ENCODE peak calls at places on chromosomes 1 and 21, in eight cellular contexts. Y is astrocyte; T is body of pancreas; K is left ventricle myocardium inferior; E is transverse colon; G is vagina; L is CD8-positive, alpha-beta T cell; Q is H9. J is an unnamed sample. For H3K4me1, the result is how much of the 10 kb centered on the place peaks cover.

GRCh38 chr1:156803086-156803851 is 13.4 kb downstream of the SH2D2A start:
- DNase-seq in Y (no peak), T (no peak), K (no peak), E (no peak), G (no peak), L (no peak), Q (no peak), J (no peak)

GRCh38 chr1:10045480-10046355 is 13.0 kb downstream of the UBE4B start:
- DNase-seq in Y (no peak), T (peak), K (no peak), E (no peak), G (no peak), L (no peak), Q (no peak), J (no peak)

GRCh38 chr1:116693759-116694482 is 26.4 kb upstream of the IGSF3 start:
- DNase-seq in Y (peak), T (no peak), K (no peak), E (peak), G (no peak), L (no peak), Q (no peak), J (no peak)

GRCh38 chr1:53909946-53910345 is 16.0 kb downstream of the DIO1 start:
- DNase-seq in Y (no peak), T (no peak), K (no peak), E (no peak), G (no peak), L (no peak), Q (no peak), J (no peak)

GRCh38 chr1:169750041-169750440 is 16.2 kb upstream of the SELE start:
- DNase-seq in Y (no peak), T (no peak), K (no peak), E (no peak), G (no peak), L (no peak), Q (no peak), J (no peak)

GRCh38 chr1:183244466-183244865 is 58.4 kb downstream of the LAMC2 start:
- DNase-seq in Y (no peak), T (peak), K (peak), E (peak), G (no peak), L (no peak), Q (no peak), J (peak)

GRCh38 chr1:228094432-228095016 is 8.6 kb downstream of the C1orf35 start:
- DNase-seq in Y (no peak), T (no peak), K (no peak), E (peak), G (no peak), L (no peak), Q (no peak), J (no peak)

GRCh38 chr1:236058141-236058626 is 6.7 kb downstream of the NID1 start:
- DNase-seq in Y (peak), T (no peak), K (no peak), E (no peak), G (no peak), L (no peak), Q (no peak), J (no peak)

GRCh38 chr1:156670791-156671190 is 6.4 kb downstream of the NES start:
- DNase-seq in Y (no peak), T (no peak), K (no peak), E (no peak), G (no peak), L (no peak), Q (no peak), J (no peak)

GRCh38 chr21:41712201-41712600 is 54.7 kb downstream of the RIPK4 start:
- DNase-seq in Y (no peak), T (no peak), K (no peak), E (no peak), G (no peak), L (no peak), Q (peak), J (no peak)

GRCh38 chr1:116537439-116537838 is 33.4 kb downstream of the CD58 start:
- DNase-seq in Y (peak), T (no peak), K (no peak), E (no peak), G (no peak), L (no peak), Q (no peak), J (no peak)

GRCh38 chr1:87109012-87109411 is 194.6 kb downstream of the HS2ST1 start:
- DNase-seq in Y (peak), T (no peak), K (no peak), E (no peak), G (no peak), L (no peak), Q (no peak), J (no peak)

GRCh38 chr1:2020310-2020655 is 1.1 kb downstream of the GABRD start:
- DNase-seq in Y (no peak), T (no peak), K (no peak), E (no peak), G (no peak), L (no peak), Q (no peak), J (no peak)

GRCh38 chr1:188669715-188670114 is 1807.9 kb downstream of the BRINP3 start:
- DNase-seq in Y (peak), T (no peak), K (no peak), E (no peak), G (no peak), L (no peak), Q (no peak), J (no peak)

GRCh38 chr1:45012639-45013278 is 705 bp downstream of the UROD start:
- DNase-seq in Y (peak), T (peak), K (peak), E (peak), G (no peak), L (peak), Q (peak), J (peak)

GRCh38 chr1:180502361-180503273 is at the start of gene ACBD6:
- DNase-seq in Y (peak), T (peak), K (peak), E (peak), G (no peak), L (peak), Q (peak), J (peak)

GRCh38 chr1:32917521-32917920 is 16.3 kb upstream of the TMEM54 start:
- DNase-seq in Y (no peak), T (no peak), K (no peak), E (no peak), G (no peak), L (no peak), Q (no peak), J (no peak)

GRCh38 chr1:87004857-87005256 is 90.4 kb downstream of the HS2ST1 start:
- DNase-seq in Y (no peak), T (no peak), K (no peak), E (no peak), G (no peak), L (no peak), Q (no peak), J (no peak)

GRCh38 chr1:100122177-100122576 is 10.6 kb downstream of the SASS6 start:
- DNase-seq in Y (no peak), T (no peak), K (no peak), E (no peak), G (no peak), L (no peak), Q (no peak), J (no peak)

GRCh38 chr1:240210026-240210425 is 118.3 kb downstream of the FMN2 start:
- DNase-seq in Y (peak), T (no peak), K (no peak), E (no peak), G (no peak), L (no peak), Q (no peak), J (no peak)

GRCh38 chr1:25773441-25774125 is 26.4 kb upstream of the SELENON start:
- DNase-seq in Y (no peak), T (peak), K (no peak), E (peak), G (no peak), L (no peak), Q (no peak), J (peak)

GRCh38 chr1:92953491-92953890 is 7.8 kb downstream of the DIPK1A start:
- DNase-seq in Y (no peak), T (no peak), K (no peak), E (no peak), G (no peak), L (no peak), Q (no peak), J (no peak)

GRCh38 chr1:92949937-92950817 is 11.1 kb downstream of the DIPK1A start:
- DNase-seq in Y (peak), T (no peak), K (no peak), E (no peak), G (no peak), L (no peak), Q (no peak), J (no peak)

GRCh38 chr1:92948071-92948470 is 13.2 kb downstream of the DIPK1A start:
- DNase-seq in Y (no peak), T (no peak), K (no peak), E (no peak), G (no peak), L (no peak), Q (no peak), J (no peak)

GRCh38 chr1:92952714-92953113 is 8.5 kb downstream of the DIPK1A start:
- DNase-seq in Y (no peak), T (no peak), K (no peak), E (no peak), G (no peak), L (no peak), Q (no peak), J (no peak)

DNA sequence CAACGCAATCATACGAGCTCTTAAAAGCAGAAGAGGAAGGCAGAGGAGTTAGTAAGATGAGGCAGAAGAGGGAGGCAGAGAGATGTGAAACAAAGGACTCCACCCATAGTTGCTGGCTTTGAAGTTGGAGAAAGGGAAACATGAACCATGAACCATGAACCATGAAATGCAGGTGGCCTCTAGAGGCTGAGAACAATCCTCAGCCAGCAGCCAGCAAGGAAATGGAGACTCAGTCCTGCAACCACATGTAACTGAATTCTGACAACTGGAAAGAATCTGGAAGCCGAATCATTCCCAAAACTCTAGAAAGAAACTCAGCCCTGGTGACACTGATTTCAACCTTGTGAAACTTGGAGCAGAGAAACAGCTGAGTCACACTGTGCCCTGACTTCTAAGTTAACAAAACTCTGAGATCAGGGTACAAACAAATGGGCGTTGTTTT is 10.1 kb downstream of the DIPK1A start:
- DNase-seq in Y (peak), T (peak), K (no peak), E (peak), G (no peak), L (no peak), Q (no peak), J (no peak)
- TF ChIP-seq CTCF in Y (no peak), T (no peak), K (no peak), E (no peak), G (no peak), L (no peak), Q (no peak), J (no peak)

DNA sequence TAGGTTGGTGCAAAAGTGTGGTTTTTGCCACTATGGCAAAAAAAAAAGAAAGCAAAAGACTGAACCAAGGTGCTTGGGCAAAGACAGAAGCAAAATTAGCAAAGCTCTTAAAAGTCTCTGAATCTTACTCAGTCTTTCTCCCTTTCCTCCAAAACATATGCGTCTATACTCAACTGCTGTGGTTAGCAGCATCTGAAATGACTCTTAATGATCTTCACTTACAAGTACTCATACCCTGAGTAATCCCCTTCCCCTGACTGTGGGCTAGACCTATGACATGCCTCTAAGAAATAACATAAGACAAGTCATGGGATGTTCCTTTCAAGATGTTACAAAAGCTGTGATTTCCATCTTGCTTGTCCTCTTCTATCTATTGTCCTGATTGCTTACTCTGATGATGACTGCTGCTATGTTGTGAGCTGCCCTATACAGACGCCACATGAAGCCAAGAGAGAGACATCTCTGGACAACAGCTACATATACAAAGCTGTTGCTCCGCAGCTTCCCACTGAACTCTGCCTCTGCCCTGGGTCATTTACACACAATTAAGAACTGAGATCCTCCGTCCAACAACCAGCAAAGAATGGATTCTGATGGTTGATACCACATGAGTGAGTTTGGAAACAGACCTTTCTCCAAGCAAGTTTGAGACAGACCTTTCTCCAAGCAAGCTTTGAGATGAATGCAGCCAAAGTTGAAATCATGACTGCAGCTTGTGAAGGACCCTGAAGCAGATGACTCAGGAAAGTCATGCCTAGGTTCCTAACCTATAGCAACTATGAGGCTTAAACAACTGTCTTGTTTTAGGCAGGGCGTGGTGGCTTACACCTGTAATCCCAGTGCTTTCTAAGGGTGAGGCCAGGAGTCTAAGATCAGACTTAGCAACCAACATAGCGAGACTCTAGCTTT is 55.2 kb downstream of the PUM1 start:
- DNase-seq in Y (peak), T (no peak), K (no peak), E (no peak), G (no peak), L (no peak), Q (no peak), J (no peak)
- H3K4me1 ChIP-seq in Y (under half), T (under half), K (half or more), E (half or more), G (half or more), L (under half), Q (under half), J (under half)

DNA sequence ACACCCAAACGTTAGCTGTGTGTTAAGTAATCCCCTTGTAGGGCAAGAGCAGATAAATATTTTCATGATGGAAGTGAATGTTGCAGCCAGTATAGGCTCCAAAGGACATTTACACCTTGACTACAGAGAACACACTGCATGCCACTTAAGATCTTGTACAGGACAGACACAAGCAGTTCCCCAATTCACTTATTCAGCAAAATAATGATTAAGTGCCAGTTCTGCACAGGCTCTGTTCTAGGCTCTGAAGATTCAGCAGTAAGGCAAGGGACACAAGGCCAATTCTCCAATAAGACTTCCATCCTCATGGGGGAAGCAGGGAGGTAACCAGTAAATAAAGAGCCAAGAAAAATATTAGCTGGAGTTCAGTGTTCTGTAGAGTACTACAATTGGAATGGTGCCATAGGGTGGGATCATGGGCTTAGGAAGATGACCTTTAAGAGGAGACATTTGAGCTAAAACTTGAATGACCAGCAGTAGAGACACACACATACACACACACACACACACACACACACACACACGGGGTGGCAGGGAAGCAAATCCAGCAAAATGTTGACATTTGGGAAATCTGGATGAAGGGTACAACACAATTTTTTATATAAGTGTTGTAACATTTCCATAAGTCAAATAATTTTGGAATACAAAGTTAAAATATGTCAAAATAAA is 199.9 kb upstream of the JUN start:
- DNase-seq in Y (no peak), T (no peak), K (no peak), E (no peak), G (no peak), L (no peak), Q (no peak), J (no peak)
- H3K27ac ChIP-seq in Y (no peak), T (peak), K (peak), E (no peak), G (no peak), L (no peak), Q (no peak), J (peak)

DNA sequence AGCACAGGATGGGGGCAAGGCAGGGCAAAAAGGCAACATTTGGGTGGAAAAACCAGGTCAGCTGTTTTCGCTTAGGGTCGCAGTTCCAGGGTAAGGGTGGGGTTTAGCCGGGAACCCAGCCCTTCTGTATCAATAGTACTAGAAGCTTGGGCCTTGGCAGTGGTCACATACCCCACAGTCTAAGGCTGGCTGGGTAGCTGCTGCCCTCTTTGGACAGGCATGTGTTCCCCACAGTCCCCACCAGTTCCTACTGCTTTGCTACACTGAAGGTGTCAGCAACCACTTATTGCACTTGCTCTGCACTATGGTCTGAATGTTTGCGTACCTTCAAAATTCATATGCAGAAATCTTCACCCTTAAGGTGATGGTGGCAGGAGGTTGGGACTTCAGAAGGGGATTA is 349.8 kb downstream of the LTN1 start:
- DNase-seq in Y (no peak), T (no peak), K (no peak), E (no peak), G (no peak), L (no peak), Q (no peak), J (no peak)
- TF ChIP-seq CTCF in Y (no peak), T (no peak), K (no peak), E (no peak), G (no peak), L (no peak), Q (peak), J (no peak)